ENCODE peak calls at places on chromosomes 7 and 10, in four cellular contexts. D is Calu3, Q is NCI-H1694, B is erythroblast. V is an unnamed sample.
A peak's percentile ranks its signal among the peaks of the same experiment; 100 is the strongest.

GRCh38 chr7:132240262-132240661 is 336.0 kb downstream of the PLXNA4 start:
- DNase-seq in D (no peak), B (no peak), Q (no peak), V (no peak)

GRCh38 chr10:77715081-77715480 is 77.5 kb upstream of the KCNMA1 start:
- DNase-seq in Q (no peak), D (peak; percentile 69), B (no peak), V (no peak)

GRCh38 chr7:131104611-131105293 is 222.9 kb upstream of the MKLN1 start:
- DNase-seq in Q (no peak), B (no peak), D (no peak), V (no peak)

GRCh38 chr7:730501-731439 is 3.7 kb upstream of the PRKAR1B start:
- DNase-seq in Q (no peak), B (no peak), D (no peak), V (no peak)

GRCh38 chr10:11284291-11285085 is 266.8 kb downstream of the CELF2 start:
- DNase-seq in B (no peak), D (no peak), Q (no peak), V (no peak)

GRCh38 chr7:17593854-17594419 is 295.5 kb downstream of the AHR start:
- DNase-seq in D (no peak), B (no peak), Q (no peak), V (no peak)

GRCh38 chr7:128890306-128891109 is 20.0 kb downstream of the KCP start:
- DNase-seq in Q (no peak), B (no peak), D (peak; percentile 79), V (no peak)

GRCh38 chr10:110783509-110784103 is 88.1 kb upstream of the PDCD4 start:
- DNase-seq in Q (no peak), D (no peak), B (no peak), V (no peak)

GRCh38 chr10:128121750-128122412 is 4.3 kb downstream of the MKI67 start:
- DNase-seq in D (no peak), Q (no peak), B (no peak), V (no peak)

GRCh38 chr10:114172241-114172640 is 1.8 kb downstream of the CCDC186 start:
- DNase-seq in B (no peak), Q (no peak), D (no peak), V (no peak)